ENCODE peak calls at places on chromosomes 12 and 14, in ten cellular contexts. One of them, this sample, is unnamed.

GRCh38 chr12:114869091-114869834 is 185.3 kb upstream of the TBX3 start:
- DNase-seq in PC-3: peak
- DNase-seq in cardiac muscle cell: no peak
- DNase-seq in Jurkat, Clone E6-1: no peak
- DNase-seq in GM12864: no peak
- DNase-seq in sigmoid colon: no peak
- DNase-seq in foreskin fibroblast: peak
- DNase-seq in pancreas: no peak
- DNase-seq in astrocyte of the cerebellum: no peak
- DNase-seq in fibroblast of pulmonary artery: no peak
- DNase-seq in this sample: no peak

GRCh38 chr12:107356266-107356936 is 263.1 kb upstream of the CRY1 start:
- DNase-seq in Jurkat, Clone E6-1: no peak
- DNase-seq in foreskin fibroblast: peak
- DNase-seq in sigmoid colon: no peak
- DNase-seq in cardiac muscle cell: no peak
- DNase-seq in GM12864: no peak
- DNase-seq in fibroblast of pulmonary artery: peak
- DNase-seq in astrocyte of the cerebellum: peak
- DNase-seq in pancreas: no peak
- DNase-seq in PC-3: peak
- DNase-seq in this sample: peak

GRCh38 chr14:67332468-67332867 is 27.1 kb downstream of the ATP6V1D start:
- DNase-seq in fibroblast of pulmonary artery: no peak
- DNase-seq in Jurkat, Clone E6-1: no peak
- DNase-seq in sigmoid colon: no peak
- DNase-seq in foreskin fibroblast: no peak
- DNase-seq in PC-3: peak
- DNase-seq in GM12864: no peak
- DNase-seq in cardiac muscle cell: no peak
- DNase-seq in pancreas: no peak
- DNase-seq in astrocyte of the cerebellum: no peak
- DNase-seq in this sample: no peak

GRCh38 chr12:53860426-53861223 is 78.0 kb upstream of the HOXC13 start:
- DNase-seq in sigmoid colon: no peak
- DNase-seq in GM12864: no peak
- DNase-seq in astrocyte of the cerebellum: no peak
- DNase-seq in foreskin fibroblast: no peak
- DNase-seq in pancreas: no peak
- DNase-seq in fibroblast of pulmonary artery: no peak
- DNase-seq in Jurkat, Clone E6-1: no peak
- DNase-seq in cardiac muscle cell: no peak
- DNase-seq in PC-3: no peak
- DNase-seq in this sample: no peak

GRCh38 chr14:90336985-90337384 is 5.2 kb upstream of the NRDE2 start:
- DNase-seq in Jurkat, Clone E6-1: no peak
- DNase-seq in foreskin fibroblast: no peak
- DNase-seq in astrocyte of the cerebellum: no peak
- DNase-seq in fibroblast of pulmonary artery: no peak
- DNase-seq in sigmoid colon: no peak
- DNase-seq in cardiac muscle cell: no peak
- DNase-seq in PC-3: peak
- DNase-seq in GM12864: no peak
- DNase-seq in pancreas: no peak
- DNase-seq in this sample: no peak

GRCh38 chr12:93514853-93515252 is 47.5 kb downstream of the MRPL42 start:
- DNase-seq in sigmoid colon: no peak
- DNase-seq in pancreas: no peak
- DNase-seq in GM12864: no peak
- DNase-seq in Jurkat, Clone E6-1: no peak
- DNase-seq in fibroblast of pulmonary artery: peak
- DNase-seq in cardiac muscle cell: no peak
- DNase-seq in foreskin fibroblast: peak
- DNase-seq in PC-3: peak
- DNase-seq in astrocyte of the cerebellum: peak
- DNase-seq in this sample: peak

GRCh38 chr12:122078141-122079037 is at the start of gene MLXIP:
- DNase-seq in fibroblast of pulmonary artery: peak
- DNase-seq in cardiac muscle cell: peak
- DNase-seq in Jurkat, Clone E6-1: peak
- DNase-seq in sigmoid colon: peak
- DNase-seq in GM12864: peak
- DNase-seq in astrocyte of the cerebellum: no peak
- DNase-seq in PC-3: peak
- DNase-seq in foreskin fibroblast: peak
- DNase-seq in pancreas: peak
- DNase-seq in this sample: peak

GRCh38 chr14:105931808-105932483 is 405.6 kb downstream of the TMEM121 start:
- DNase-seq in cardiac muscle cell: no peak
- DNase-seq in sigmoid colon: no peak
- DNase-seq in foreskin fibroblast: no peak
- DNase-seq in pancreas: no peak
- DNase-seq in GM12864: no peak
- DNase-seq in astrocyte of the cerebellum: no peak
- DNase-seq in Jurkat, Clone E6-1: no peak
- DNase-seq in fibroblast of pulmonary artery: no peak
- DNase-seq in PC-3: peak
- DNase-seq in this sample: no peak

GRCh38 chr12:126651133-126651532 is 1585.9 kb downstream of the AACS start:
- DNase-seq in astrocyte of the cerebellum: no peak
- DNase-seq in pancreas: no peak
- DNase-seq in fibroblast of pulmonary artery: no peak
- DNase-seq in PC-3: no peak
- DNase-seq in GM12864: no peak
- DNase-seq in cardiac muscle cell: no peak
- DNase-seq in Jurkat, Clone E6-1: no peak
- DNase-seq in sigmoid colon: no peak
- DNase-seq in foreskin fibroblast: no peak
- DNase-seq in this sample: no peak

GRCh38 chr14:101004954-101005353 is 101.4 kb upstream of the RTL1 start:
- DNase-seq in sigmoid colon: peak
- DNase-seq in cardiac muscle cell: no peak
- DNase-seq in pancreas: no peak
- DNase-seq in fibroblast of pulmonary artery: peak
- DNase-seq in PC-3: no peak
- DNase-seq in GM12864: no peak
- DNase-seq in foreskin fibroblast: peak
- DNase-seq in astrocyte of the cerebellum: peak
- DNase-seq in Jurkat, Clone E6-1: no peak
- DNase-seq in this sample: peak

GRCh38 chr12:51269174-51270066 is 795 bp downstream of the SMAGP start:
- DNase-seq in PC-3: peak
- DNase-seq in astrocyte of the cerebellum: no peak
- DNase-seq in GM12864: no peak
- DNase-seq in foreskin fibroblast: no peak
- DNase-seq in cardiac muscle cell: peak
- DNase-seq in sigmoid colon: no peak
- DNase-seq in fibroblast of pulmonary artery: peak
- DNase-seq in pancreas: peak
- DNase-seq in Jurkat, Clone E6-1: no peak
- DNase-seq in this sample: peak

GRCh38 chr12:25326326-25326725 is 75.6 kb upstream of the KRAS start:
- DNase-seq in cardiac muscle cell: no peak
- DNase-seq in foreskin fibroblast: no peak
- DNase-seq in PC-3: no peak
- DNase-seq in fibroblast of pulmonary artery: no peak
- DNase-seq in sigmoid colon: no peak
- DNase-seq in Jurkat, Clone E6-1: no peak
- DNase-seq in astrocyte of the cerebellum: no peak
- DNase-seq in GM12864: no peak
- DNase-seq in pancreas: no peak
- DNase-seq in this sample: no peak

GRCh38 chr14:100989924-100990323 is 86.4 kb upstream of the RTL1 start:
- DNase-seq in foreskin fibroblast: no peak
- DNase-seq in cardiac muscle cell: no peak
- DNase-seq in pancreas: no peak
- DNase-seq in fibroblast of pulmonary artery: no peak
- DNase-seq in GM12864: no peak
- DNase-seq in PC-3: no peak
- DNase-seq in Jurkat, Clone E6-1: no peak
- DNase-seq in sigmoid colon: no peak
- DNase-seq in astrocyte of the cerebellum: no peak
- DNase-seq in this sample: peak

GRCh38 chr12:25775968-25776367 is 182.5 kb upstream of the RASSF8 start:
- DNase-seq in GM12864: no peak
- DNase-seq in pancreas: no peak
- DNase-seq in cardiac muscle cell: no peak
- DNase-seq in astrocyte of the cerebellum: no peak
- DNase-seq in PC-3: peak
- DNase-seq in fibroblast of pulmonary artery: no peak
- DNase-seq in sigmoid colon: no peak
- DNase-seq in Jurkat, Clone E6-1: no peak
- DNase-seq in foreskin fibroblast: peak
- DNase-seq in this sample: peak

GRCh38 chr12:90627180-90627896 is 327.6 kb downstream of the CCER1 start:
- DNase-seq in foreskin fibroblast: peak
- DNase-seq in Jurkat, Clone E6-1: no peak
- DNase-seq in GM12864: no peak
- DNase-seq in astrocyte of the cerebellum: peak
- DNase-seq in PC-3: no peak
- DNase-seq in cardiac muscle cell: no peak
- DNase-seq in fibroblast of pulmonary artery: peak
- DNase-seq in pancreas: peak
- DNase-seq in sigmoid colon: no peak
- DNase-seq in this sample: peak
- H3K4me3 ChIP-seq in foreskin fibroblast: no peak
- H3K4me3 ChIP-seq in Jurkat, Clone E6-1: no peak
- H3K4me3 ChIP-seq in GM12864: no peak
- H3K4me3 ChIP-seq in astrocyte of the cerebellum: no peak
- H3K4me3 ChIP-seq in PC-3: no peak
- H3K4me3 ChIP-seq in cardiac muscle cell: no peak
- H3K4me3 ChIP-seq in fibroblast of pulmonary artery: no peak
- H3K4me3 ChIP-seq in pancreas: no peak
- H3K4me3 ChIP-seq in sigmoid colon: no peak
- H3K4me3 ChIP-seq in this sample: no peak

DNA sequence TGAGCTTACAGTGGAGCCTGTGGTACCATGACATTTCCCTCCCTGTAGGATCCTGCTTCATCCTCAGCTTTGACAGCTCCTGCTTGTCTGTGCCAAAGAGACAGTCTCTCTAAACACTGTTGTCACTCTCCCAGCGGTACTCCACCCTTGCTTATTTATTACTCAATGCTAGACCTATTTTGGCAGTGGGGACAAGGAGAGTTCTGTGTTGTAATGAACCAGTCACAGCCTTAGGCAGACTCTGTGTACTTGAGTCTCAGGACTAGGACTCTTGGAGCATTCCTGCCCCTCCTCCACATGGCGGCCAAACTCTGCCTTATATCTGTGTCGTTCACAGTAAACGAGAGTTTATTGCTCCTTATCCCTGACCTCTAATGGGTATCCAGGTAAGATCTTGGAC is 70.9 kb downstream of the PIK3C2G start:
- DNase-seq in foreskin fibroblast: no peak
- DNase-seq in GM12864: no peak
- DNase-seq in fibroblast of pulmonary artery: no peak
- DNase-seq in PC-3: no peak
- DNase-seq in sigmoid colon: no peak
- DNase-seq in pancreas: no peak
- DNase-seq in Jurkat, Clone E6-1: no peak
- DNase-seq in astrocyte of the cerebellum: no peak
- DNase-seq in cardiac muscle cell: no peak
- DNase-seq in this sample: no peak
- H3K4me3 ChIP-seq in foreskin fibroblast: no peak
- H3K4me3 ChIP-seq in GM12864: no peak
- H3K4me3 ChIP-seq in fibroblast of pulmonary artery: no peak
- H3K4me3 ChIP-seq in PC-3: no peak
- H3K4me3 ChIP-seq in sigmoid colon: no peak
- H3K4me3 ChIP-seq in pancreas: no peak
- H3K4me3 ChIP-seq in Jurkat, Clone E6-1: no peak
- H3K4me3 ChIP-seq in astrocyte of the cerebellum: no peak
- H3K4me3 ChIP-seq in cardiac muscle cell: no peak
- H3K4me3 ChIP-seq in this sample: no peak

GRCh38 chr14:65989981-65990380 is 496.2 kb upstream of the CCDC196 start:
- DNase-seq in fibroblast of pulmonary artery: no peak
- DNase-seq in astrocyte of the cerebellum: no peak
- DNase-seq in cardiac muscle cell: no peak
- DNase-seq in Jurkat, Clone E6-1: no peak
- DNase-seq in GM12864: no peak
- DNase-seq in sigmoid colon: no peak
- DNase-seq in pancreas: no peak
- DNase-seq in foreskin fibroblast: no peak
- DNase-seq in PC-3: no peak
- DNase-seq in this sample: no peak

GRCh38 chr14:65985976-65986375 is 500.2 kb upstream of the CCDC196 start:
- DNase-seq in sigmoid colon: no peak
- DNase-seq in PC-3: no peak
- DNase-seq in astrocyte of the cerebellum: no peak
- DNase-seq in cardiac muscle cell: no peak
- DNase-seq in Jurkat, Clone E6-1: no peak
- DNase-seq in foreskin fibroblast: no peak
- DNase-seq in fibroblast of pulmonary artery: no peak
- DNase-seq in GM12864: no peak
- DNase-seq in pancreas: no peak
- DNase-seq in this sample: no peak

GRCh38 chr14:65993996-65994395 is 492.2 kb upstream of the CCDC196 start:
- DNase-seq in PC-3: no peak
- DNase-seq in fibroblast of pulmonary artery: no peak
- DNase-seq in pancreas: no peak
- DNase-seq in GM12864: no peak
- DNase-seq in Jurkat, Clone E6-1: no peak
- DNase-seq in cardiac muscle cell: no peak
- DNase-seq in astrocyte of the cerebellum: no peak
- DNase-seq in sigmoid colon: no peak
- DNase-seq in foreskin fibroblast: no peak
- DNase-seq in this sample: no peak

GRCh38 chr14:65993103-65993502 is 493.1 kb upstream of the CCDC196 start:
- DNase-seq in sigmoid colon: no peak
- DNase-seq in Jurkat, Clone E6-1: peak
- DNase-seq in astrocyte of the cerebellum: no peak
- DNase-seq in fibroblast of pulmonary artery: no peak
- DNase-seq in cardiac muscle cell: no peak
- DNase-seq in foreskin fibroblast: no peak
- DNase-seq in PC-3: no peak
- DNase-seq in GM12864: no peak
- DNase-seq in pancreas: no peak
- DNase-seq in this sample: no peak

GRCh38 chr14:65991124-65991523 is 495.0 kb upstream of the CCDC196 start:
- DNase-seq in PC-3: no peak
- DNase-seq in astrocyte of the cerebellum: no peak
- DNase-seq in cardiac muscle cell: no peak
- DNase-seq in sigmoid colon: no peak
- DNase-seq in GM12864: no peak
- DNase-seq in pancreas: no peak
- DNase-seq in Jurkat, Clone E6-1: no peak
- DNase-seq in foreskin fibroblast: no peak
- DNase-seq in fibroblast of pulmonary artery: no peak
- DNase-seq in this sample: no peak
- H3K4me3 ChIP-seq in PC-3: no peak
- H3K4me3 ChIP-seq in astrocyte of the cerebellum: no peak
- H3K4me3 ChIP-seq in cardiac muscle cell: no peak
- H3K4me3 ChIP-seq in sigmoid colon: no peak
- H3K4me3 ChIP-seq in GM12864: no peak
- H3K4me3 ChIP-seq in pancreas: no peak
- H3K4me3 ChIP-seq in Jurkat, Clone E6-1: no peak
- H3K4me3 ChIP-seq in foreskin fibroblast: no peak
- H3K4me3 ChIP-seq in fibroblast of pulmonary artery: no peak
- H3K4me3 ChIP-seq in this sample: no peak

DNA sequence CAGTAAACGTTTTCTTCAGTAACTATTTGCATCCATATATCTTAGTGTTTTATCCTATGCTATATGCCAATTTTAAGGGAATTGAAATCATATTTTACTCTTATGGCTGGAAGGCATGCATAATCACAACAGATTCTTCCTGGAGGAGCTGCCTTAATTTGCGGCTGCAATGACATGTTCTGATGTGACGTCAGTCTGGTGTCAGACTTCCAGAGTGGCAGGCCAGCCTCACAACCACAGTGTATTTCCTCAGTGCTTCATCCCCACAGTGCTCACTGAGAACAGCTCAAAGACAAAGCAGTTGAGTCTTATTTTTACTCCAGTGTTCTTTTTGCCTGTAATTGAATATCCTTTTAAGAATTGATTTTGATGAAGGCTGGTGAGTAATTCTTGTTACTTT is 107.1 kb downstream of the PLEKHA5 start:
- DNase-seq in PC-3: no peak
- DNase-seq in astrocyte of the cerebellum: no peak
- DNase-seq in fibroblast of pulmonary artery: peak
- DNase-seq in pancreas: no peak
- DNase-seq in foreskin fibroblast: no peak
- DNase-seq in cardiac muscle cell: no peak
- DNase-seq in GM12864: no peak
- DNase-seq in sigmoid colon: no peak
- DNase-seq in Jurkat, Clone E6-1: no peak
- DNase-seq in this sample: peak
- H3K4me3 ChIP-seq in PC-3: no peak
- H3K4me3 ChIP-seq in astrocyte of the cerebellum: no peak
- H3K4me3 ChIP-seq in fibroblast of pulmonary artery: no peak
- H3K4me3 ChIP-seq in pancreas: no peak
- H3K4me3 ChIP-seq in foreskin fibroblast: no peak
- H3K4me3 ChIP-seq in cardiac muscle cell: no peak
- H3K4me3 ChIP-seq in GM12864: no peak
- H3K4me3 ChIP-seq in sigmoid colon: no peak
- H3K4me3 ChIP-seq in Jurkat, Clone E6-1: no peak
- H3K4me3 ChIP-seq in this sample: peak

This sample was measured in choroid plexus epithelial cell.